ENCODE peak calls at places on chromosomes 12 and 14, in six cellular contexts. D is CD8-positive, alpha-beta memory T cell; S is fibroblast of lung; Z is AG04450; N is PC-3; V is hepatocyte. H is an unnamed sample.

GRCh38 chr12:103773109-103773905 is 67.7 kb downstream of the NT5DC3 start:
- DNase-seq in D (no peak), S (peak), Z (no peak), N (no peak), V (no peak), H (no peak)

GRCh38 chr14:24432259-24433131 is 2.7 kb downstream of the KHNYN start:
- DNase-seq in D (no peak), S (no peak), Z (no peak), N (no peak), V (no peak), H (no peak)

GRCh38 chr14:55715889-55716288 is 135.9 kb downstream of the KTN1 start:
- DNase-seq in D (no peak), S (peak), Z (no peak), N (no peak), V (peak), H (peak)

GRCh38 chr12:122102331-122102730 is 23.8 kb downstream of the MLXIP start:
- DNase-seq in D (no peak), S (peak), Z (no peak), N (no peak), V (no peak), H (no peak)

GRCh38 chr12:121990692-121991603 is 30.7 kb upstream of the BCL7A start:
- DNase-seq in D (no peak), S (peak), Z (no peak), N (peak), V (no peak), H (no peak)

GRCh38 chr14:90970167-90970600 is 90.3 kb downstream of the RPS6KA5 start:
- DNase-seq in D (no peak), S (peak), Z (no peak), N (peak), V (no peak), H (no peak)

GRCh38 chr12:125861299-125862281 is 796.4 kb downstream of the AACS start:
- DNase-seq in D (no peak), S (no peak), Z (no peak), N (no peak), V (no peak), H (no peak)

GRCh38 chr14:49778421-49778820 is 10.5 kb downstream of the KLHDC2 start:
- DNase-seq in D (no peak), S (no peak), Z (no peak), N (no peak), V (no peak), H (no peak)

GRCh38 chr12:52685406-52685890 is 5.2 kb upstream of the KRT1 start:
- DNase-seq in D (no peak), S (no peak), Z (no peak), N (no peak), V (no peak), H (no peak)

GRCh38 chr12:92905258-92905810 is 23.8 kb downstream of the EEA1 start:
- DNase-seq in D (no peak), S (no peak), Z (no peak), N (no peak), V (no peak), H (no peak)

GRCh38 chr12:106248177-106248848 is 493 bp upstream of the CKAP4 start:
- DNase-seq in D (peak), S (peak), Z (no peak), N (peak), V (peak), H (no peak)

DNA sequence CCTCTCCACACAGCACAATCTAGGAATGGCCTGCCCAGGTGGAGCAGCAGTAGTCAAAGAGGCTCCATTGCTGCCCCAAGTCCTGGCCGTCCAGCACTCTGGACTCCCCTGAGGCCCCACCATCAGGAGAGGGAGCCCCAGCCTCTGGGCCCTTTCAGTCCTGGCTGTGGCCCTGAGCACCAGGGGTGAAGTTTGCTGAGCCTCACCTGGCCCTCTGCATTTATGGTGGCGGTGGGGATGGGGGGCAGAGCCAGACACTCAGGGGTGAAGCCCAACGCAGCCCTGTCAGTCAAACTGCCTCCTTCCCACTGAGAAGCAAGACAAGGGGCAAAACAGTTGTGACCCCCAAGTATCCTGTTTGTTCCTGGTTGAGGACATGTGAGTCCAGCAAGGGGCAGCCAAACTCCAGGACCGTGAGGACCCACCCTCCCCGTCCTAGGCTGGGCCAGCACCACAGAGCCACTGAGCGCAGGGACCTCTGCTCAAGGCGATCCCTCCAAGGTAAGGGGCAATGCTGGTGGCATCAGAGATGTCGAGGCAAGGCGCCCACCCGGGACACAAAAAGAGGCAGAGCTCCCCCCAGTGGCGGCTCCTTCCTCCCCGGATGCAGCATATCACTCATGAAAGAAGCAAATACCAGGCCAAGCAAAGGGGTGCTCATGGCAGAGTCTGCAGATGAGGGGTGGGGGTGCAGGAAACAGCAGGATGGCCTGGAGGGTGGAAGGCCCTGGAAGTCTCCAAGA is 4.8 kb upstream of the AMN start:
- DNase-seq in D (peak), S (peak), Z (no peak), N (peak), V (peak), H (no peak)
- H3K4me3 ChIP-seq in D (no peak), S (no peak), Z (no peak), N (no peak), V (no peak), H (no peak)

GRCh38 chr12:54587315-54587821 is 1.1 kb downstream of the PPP1R1A start:
- DNase-seq in D (no peak), S (no peak), Z (no peak), N (no peak), V (peak), H (no peak)
- H3K4me3 ChIP-seq in D (no peak), S (no peak), Z (no peak), N (no peak), V (peak), H (no peak)

DNA sequence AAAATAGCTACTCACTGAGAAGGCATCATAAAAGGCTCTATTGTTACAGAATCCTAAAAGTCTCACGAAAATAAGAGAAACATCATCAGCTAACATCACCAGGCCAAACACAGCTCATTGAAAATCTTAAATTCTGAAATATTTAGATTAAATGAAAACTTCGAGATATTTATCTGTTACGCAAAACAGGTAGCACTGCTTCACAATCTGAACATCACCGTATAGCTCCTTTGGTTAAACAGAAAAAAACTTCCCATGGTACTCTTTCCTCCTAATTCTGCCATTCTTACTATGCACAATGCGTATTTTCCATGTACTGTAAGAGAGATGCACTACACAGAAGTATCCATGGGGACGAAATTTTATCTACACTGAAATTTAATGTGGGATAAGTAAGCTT is 2.1 kb downstream of the SGPP1 start:
- DNase-seq in D (no peak), S (no peak), Z (no peak), N (no peak), V (no peak), H (no peak)
- H3K4me3 ChIP-seq in D (peak), S (peak), Z (peak), N (peak), V (peak), H (peak)

GRCh38 chr12:24489939-24490338 is 459.0 kb downstream of the BCAT1 start:
- DNase-seq in D (no peak), S (peak), Z (no peak), N (no peak), V (no peak), H (no peak)

GRCh38 chr12:24488906-24489619 is 459.8 kb downstream of the BCAT1 start:
- DNase-seq in D (no peak), S (no peak), Z (no peak), N (no peak), V (no peak), H (no peak)

GRCh38 chr12:24483732-24484131 is 465.2 kb downstream of the BCAT1 start:
- DNase-seq in D (no peak), S (no peak), Z (no peak), N (no peak), V (no peak), H (no peak)

GRCh38 chr12:24488091-24488596 is 460.8 kb downstream of the BCAT1 start:
- DNase-seq in D (no peak), S (peak), Z (no peak), N (peak), V (no peak), H (no peak)

GRCh38 chr12:24487606-24488005 is 461.3 kb downstream of the BCAT1 start:
- DNase-seq in D (no peak), S (peak), Z (no peak), N (no peak), V (no peak), H (no peak)
- H3K4me3 ChIP-seq in D (no peak), S (no peak), Z (no peak), N (no peak), V (no peak), H (no peak)

GRCh38 chr12:48907243-48907642 is 18.0 kb downstream of the FKBP11 start:
- DNase-seq in D (no peak), S (no peak), Z (no peak), N (no peak), V (peak), H (no peak)

GRCh38 chr12:48903363-48903981 is 21.8 kb downstream of the FKBP11 start:
- DNase-seq in D (no peak), S (no peak), Z (no peak), N (no peak), V (no peak), H (no peak)

GRCh38 chr12:48901278-48901677 is 24.0 kb downstream of the FKBP11 start:
- DNase-seq in D (no peak), S (no peak), Z (no peak), N (peak), V (no peak), H (no peak)

GRCh38 chr12:48899651-48900050 is 25.6 kb downstream of the FKBP11 start:
- DNase-seq in D (no peak), S (no peak), Z (no peak), N (no peak), V (no peak), H (no peak)

GRCh38 chr12:48903982-48904411 is 21.3 kb downstream of the FKBP11 start:
- DNase-seq in D (peak), S (peak), Z (peak), N (no peak), V (peak), H (no peak)
- H3K4me3 ChIP-seq in D (peak), S (peak), Z (peak), N (no peak), V (no peak), H (peak)

GRCh38 chr12:14393736-14394135 is 28.3 kb downstream of the ATF7IP start:
- DNase-seq in D (no peak), S (no peak), Z (no peak), N (no peak), V (no peak), H (no peak)
- H3K4me3 ChIP-seq in D (no peak), S (no peak), Z (no peak), N (no peak), V (no peak), H (no peak)

GRCh38 chr12:72189266-72189665 is 82.9 kb upstream of the TRHDE start:
- DNase-seq in D (no peak), S (no peak), Z (no peak), N (no peak), V (no peak), H (no peak)
- H3K4me3 ChIP-seq in D (no peak), S (no peak), Z (no peak), N (no peak), V (no peak), H (no peak)

GRCh38 chr12:2811791-2812190 is 677 bp upstream of the ITFG2 start:
- DNase-seq in D (no peak), S (no peak), Z (no peak), N (no peak), V (no peak), H (no peak)

GRCh38 chr12:2813214-2813554 is 716 bp downstream of the ITFG2 start:
- DNase-seq in D (no peak), S (no peak), Z (no peak), N (no peak), V (no peak), H (no peak)

GRCh38 chr12:2812290-2813213 is at the start of gene ITFG2:
- DNase-seq in D (peak), S (peak), Z (peak), N (peak), V (peak), H (peak)

DNA sequence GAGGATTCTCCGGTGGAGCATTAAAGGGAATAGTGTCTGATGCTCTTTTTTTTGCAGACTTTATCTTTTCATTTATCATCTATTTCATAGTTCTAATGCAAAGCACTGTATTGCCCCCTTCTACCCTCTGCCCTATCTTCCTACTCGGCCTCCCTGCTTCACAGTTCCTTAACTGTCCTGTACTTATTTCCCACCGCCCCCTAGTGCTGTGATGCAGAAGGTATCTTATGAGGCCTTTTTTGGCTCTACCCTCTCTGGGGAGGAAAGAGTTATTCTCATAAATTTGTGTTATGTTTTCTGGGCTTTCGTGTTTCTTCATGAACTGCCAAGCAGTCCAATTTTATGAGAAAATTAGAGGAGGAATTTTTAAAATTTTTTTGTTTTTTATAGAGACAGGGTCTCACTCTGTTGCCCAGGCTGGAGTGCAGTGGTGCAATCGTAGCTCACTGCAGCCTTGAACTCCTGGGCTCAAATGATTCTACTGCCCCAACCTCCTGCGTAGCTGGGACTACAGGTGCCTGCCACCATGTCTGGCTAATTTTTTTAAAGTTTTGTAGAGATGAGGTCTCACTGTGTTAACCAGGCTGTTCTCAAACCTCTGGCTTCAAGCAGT is 1.2 kb downstream of the ITFG2 start:
- DNase-seq in D (peak), S (peak), Z (no peak), N (peak), V (peak), H (peak)
- H3K4me3 ChIP-seq in D (peak), S (peak), Z (peak), N (peak), V (peak), H (peak)

GRCh38 chr14:22977434-22977683 is 5.0 kb downstream of the AJUBA start:
- DNase-seq in D (no peak), S (no peak), Z (no peak), N (no peak), V (no peak), H (no peak)

GRCh38 chr14:22978873-22979671 is 3.3 kb downstream of the AJUBA start:
- DNase-seq in D (no peak), S (no peak), Z (no peak), N (peak), V (peak), H (no peak)

GRCh38 chr14:22976620-22977433 is 5.5 kb downstream of the AJUBA start:
- DNase-seq in D (no peak), S (peak), Z (no peak), N (peak), V (peak), H (no peak)

GRCh38 chr14:22978487-22978837 is 3.9 kb downstream of the AJUBA start:
- DNase-seq in D (no peak), S (no peak), Z (no peak), N (peak), V (no peak), H (no peak)

GRCh38 chr14:22977684-22978486 is 4.5 kb downstream of the AJUBA start:
- DNase-seq in D (no peak), S (peak), Z (no peak), N (peak), V (peak), H (no peak)
- H3K4me3 ChIP-seq in D (no peak), S (peak), Z (peak), N (peak), V (no peak), H (peak)

DNA sequence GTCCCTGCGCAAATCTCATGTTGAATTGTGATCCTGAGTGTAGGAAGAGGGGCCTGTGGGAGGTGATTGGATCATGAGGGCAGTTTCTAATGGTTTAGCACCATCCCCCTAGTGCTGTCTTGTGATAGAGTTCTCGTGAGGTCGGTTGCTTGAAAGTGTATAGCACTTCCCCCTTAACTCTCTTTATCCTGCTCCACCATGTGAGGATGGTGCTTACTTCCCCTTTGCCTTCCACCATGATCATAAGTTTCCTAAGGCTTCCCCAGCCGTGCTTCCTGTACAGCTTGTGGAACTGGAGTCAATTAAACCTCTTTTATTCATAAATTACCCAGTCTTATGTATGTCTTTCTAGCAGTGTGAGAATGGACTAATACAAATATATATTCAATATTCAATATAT is 303.7 kb upstream of the SEL1L start:
- DNase-seq in D (no peak), S (no peak), Z (no peak), N (no peak), V (no peak), H (no peak)
- H3K4me3 ChIP-seq in D (no peak), S (no peak), Z (no peak), N (no peak), V (no peak), H (no peak)

H was measured in AG09309.